ENCODE peak calls at places on chromosomes 1 and 21, in eight cellular contexts. C is adrenal gland; H is thoracic aorta; N is endodermal cell; Q is prostate gland; X is cardiac fibroblast; K is CD4-positive, CD25-positive, alpha-beta regulatory T cell; U is fibroblast of lung. W is an unnamed sample.

GRCh38 chr1:191943684-191944083 is 214.6 kb upstream of the RGS18 start:
- DNase-seq in C (no peak), H (no peak), N (no peak), Q (no peak), X (no peak), K (no peak), U (no peak), W (no peak)

GRCh38 chr1:35559317-35559944 is 1.8 kb downstream of the NCDN start:
- DNase-seq in C (no peak), H (no peak), N (no peak), Q (no peak), X (peak), K (no peak), U (no peak), W (no peak)

GRCh38 chr1:89987170-89987819 is 7.6 kb upstream of the ZNF326 start:
- DNase-seq in C (peak), H (no peak), N (peak), Q (peak), X (peak), K (peak), U (peak), W (peak)

GRCh38 chr1:2060082-2060481 is 9.9 kb downstream of the PRKCZ start:
- DNase-seq in C (no peak), H (no peak), N (no peak), Q (no peak), X (no peak), K (no peak), U (no peak), W (no peak)

GRCh38 chr1:84763912-84764675 is 73.8 kb upstream of the SSX2IP start:
- DNase-seq in C (no peak), H (no peak), N (peak), Q (no peak), X (no peak), K (no peak), U (no peak), W (no peak)

GRCh38 chr1:39106949-39107740 is 81.0 kb downstream of the NDUFS5 start:
- DNase-seq in C (no peak), H (no peak), N (peak), Q (no peak), X (no peak), K (no peak), U (peak), W (no peak)

GRCh38 chr1:185045793-185046441 is 559 bp downstream of the RNF2 start:
- DNase-seq in C (peak), H (no peak), N (peak), Q (peak), X (peak), K (no peak), U (peak), W (peak)

GRCh38 chr1:198367296-198367695 is 173.2 kb downstream of the ATP6V1G3 start:
- DNase-seq in C (no peak), H (no peak), N (no peak), Q (no peak), X (no peak), K (no peak), U (no peak), W (no peak)

GRCh38 chr1:151841141-151841540 is 1.5 kb upstream of the C2CD4D start:
- DNase-seq in C (no peak), H (no peak), N (no peak), Q (no peak), X (no peak), K (no peak), U (peak), W (no peak)

GRCh38 chr1:179742291-179742690 is 800 bp upstream of the FAM163A start:
- DNase-seq in C (no peak), H (no peak), N (no peak), Q (no peak), X (no peak), K (no peak), U (no peak), W (no peak)
- H3K4me3 ChIP-seq in C (no peak), H (no peak), N (no peak), Q (no peak), X (no peak), K (no peak), U (no peak), W (no peak)

GRCh38 chr1:147882535-147882934 is 20.1 kb upstream of the GJA8 start:
- DNase-seq in C (no peak), H (no peak), N (no peak), Q (no peak), X (no peak), K (no peak), U (no peak), W (no peak)

GRCh38 chr1:147878022-147878421 is 24.6 kb upstream of the GJA8 start:
- DNase-seq in C (no peak), H (no peak), N (no peak), Q (no peak), X (no peak), K (no peak), U (no peak), W (no peak)

DNA sequence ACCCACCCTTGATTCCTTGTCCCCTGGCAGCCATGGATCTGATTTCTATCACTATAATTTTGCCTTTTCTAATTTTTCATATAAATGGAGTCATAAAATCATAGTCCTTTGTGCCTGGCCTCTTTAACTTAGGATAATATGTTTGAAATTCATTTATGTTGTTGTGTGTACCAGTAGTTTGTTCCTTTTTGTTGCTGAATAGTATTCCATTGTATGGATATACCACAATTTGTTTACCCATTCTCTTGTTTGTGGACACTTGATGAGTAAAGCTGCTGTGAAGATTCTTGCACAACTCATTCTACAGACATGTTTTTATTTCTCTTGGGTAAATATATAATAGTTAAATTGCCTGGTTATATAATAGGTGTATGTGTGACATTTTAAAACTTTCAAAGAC is 22.7 kb upstream of the GJA8 start:
- DNase-seq in C (no peak), H (no peak), N (no peak), Q (no peak), X (no peak), K (no peak), U (no peak), W (no peak)
- H3K4me3 ChIP-seq in C (no peak), H (no peak), N (no peak), Q (no peak), X (no peak), K (no peak), U (no peak), W (no peak)

GRCh38 chr21:43721225-43721605 is 2.3 kb downstream of the PDXK start:
- DNase-seq in C (peak), H (no peak), N (no peak), Q (no peak), X (no peak), K (no peak), U (no peak), W (no peak)
- H3K4me3 ChIP-seq in C (peak), H (peak), N (no peak), Q (no peak), X (peak), K (no peak), U (no peak), W (no peak)

GRCh38 chr1:162500805-162501204 is 3.2 kb downstream of the UHMK1 start:
- DNase-seq in C (no peak), H (no peak), N (no peak), Q (peak), X (peak), K (no peak), U (peak), W (no peak)
- H3K4me3 ChIP-seq in C (no peak), H (no peak), N (peak), Q (no peak), X (no peak), K (peak), U (peak), W (no peak)

GRCh38 chr1:184036517-184036949 is 995 bp downstream of the COLGALT2 start:
- DNase-seq in C (peak), H (no peak), N (peak), Q (no peak), X (peak), K (no peak), U (peak), W (peak)
- H3K4me3 ChIP-seq in C (peak), H (peak), N (peak), Q (peak), X (peak), K (no peak), U (peak), W (peak)

GRCh38 chr1:61093525-61094137 is 11.3 kb downstream of the NFIA start:
- DNase-seq in C (no peak), H (no peak), N (no peak), Q (no peak), X (peak), K (no peak), U (no peak), W (no peak)

GRCh38 chr1:61094677-61095076 is 12.3 kb downstream of the NFIA start:
- DNase-seq in C (no peak), H (no peak), N (no peak), Q (no peak), X (no peak), K (no peak), U (no peak), W (no peak)

GRCh38 chr1:61091455-61091854 is 9.1 kb downstream of the NFIA start:
- DNase-seq in C (no peak), H (no peak), N (no peak), Q (no peak), X (no peak), K (no peak), U (no peak), W (no peak)

GRCh38 chr1:61090546-61090945 is 8.2 kb downstream of the NFIA start:
- DNase-seq in C (no peak), H (no peak), N (no peak), Q (no peak), X (no peak), K (no peak), U (no peak), W (no peak)

GRCh38 chr1:61092643-61093042 is 10.3 kb downstream of the NFIA start:
- DNase-seq in C (no peak), H (no peak), N (no peak), Q (no peak), X (no peak), K (no peak), U (no peak), W (no peak)
- H3K4me3 ChIP-seq in C (no peak), H (peak), N (no peak), Q (no peak), X (no peak), K (no peak), U (no peak), W (no peak)